ENCODE peak calls at places on chromosomes 1 and 21, in six cellular contexts. G is transverse colon, Q is NB4, L is astrocyte of the spinal cord, F is cardiac muscle cell, C is ovary. Z is an unnamed sample.

GRCh38 chr1:171913385-171913784 is 72.1 kb downstream of the DNM3 start:
- DNase-seq in Q (no peak), C (no peak), F (peak; percentile 52), G (peak; percentile 51), L (peak; percentile 28), Z (no peak)

GRCh38 chr1:241640867-241641542 is 836 bp upstream of the CHML start:
- DNase-seq in C (peak; percentile 22), G (peak; percentile 63), Q (peak; percentile 70), L (no peak), F (no peak), Z (no peak)

GRCh38 chr1:203161703-203162102 is 13.9 kb downstream of the MYBPH start:
- DNase-seq in F (no peak), G (no peak), C (no peak), Q (no peak), L (no peak), Z (no peak)

GRCh38 chr1:151854658-151855057 is 1.1 kb upstream of the THEM5 start:
- DNase-seq in G (no peak), Q (no peak), L (no peak), F (no peak), C (no peak), Z (no peak)

GRCh38 chr21:35603471-35603870 is 456.9 kb downstream of the SETD4 start:
- DNase-seq in F (no peak), Q (no peak), G (no peak), L (no peak), C (no peak), Z (no peak)

GRCh38 chr1:25478633-25479032 is 47.9 kb downstream of the MACO1 start:
- DNase-seq in Q (no peak), F (no peak), G (no peak), L (no peak), C (no peak), Z (no peak)

GRCh38 chr1:9909222-9910046 is 635 bp downstream of the CTNNBIP1 start:
- DNase-seq in G (peak; percentile 34), F (no peak), Q (peak; percentile 64), L (no peak), C (peak; percentile 67), Z (no peak)

GRCh38 chr1:12125422-12126355 is 41.1 kb upstream of the TNFRSF1B start:
- DNase-seq in C (no peak), G (no peak), L (no peak), Q (peak; percentile 53), F (peak; percentile 38), Z (no peak)

GRCh38 chr1:233327938-233328660 is 575 bp downstream of the MAP3K21 start:
- DNase-seq in F (peak; percentile 9), G (peak; percentile 32), C (peak; percentile 20), L (no peak), Q (peak; percentile 49), Z (no peak)

GRCh38 chr1:101567582-101568189 is 330.9 kb downstream of the S1PR1 start:
- DNase-seq in F (peak; percentile 50), G (peak; percentile 40), Q (peak; percentile 39), C (no peak), L (peak; percentile 20), Z (no peak)

GRCh38 chr1:26016944-26017545 is 4.5 kb upstream of the EXTL1 start:
- DNase-seq in G (no peak), F (no peak), C (no peak), L (no peak), Q (peak; percentile 37), Z (no peak)

GRCh38 chr1:201676061-201676644 is 137.2 kb downstream of the NAV1 start:
- DNase-seq in C (no peak), G (peak; percentile 30), F (peak; percentile 37), Q (peak; percentile 7), L (peak; percentile 49), Z (no peak)

GRCh38 chr1:171935086-171935485 is 93.8 kb downstream of the DNM3 start:
- DNase-seq in Q (no peak), F (no peak), L (no peak), C (no peak), G (no peak), Z (no peak)

GRCh38 chr1:77831976-77832695 is 52.7 kb downstream of the MIGA1 start:
- DNase-seq in L (peak; percentile 77), C (no peak), F (peak; percentile 76), Q (no peak), G (no peak), Z (no peak)

GRCh38 chr1:197807739-197808453 is 32.6 kb upstream of the DENND1B start:
- DNase-seq in F (peak; percentile 7), C (no peak), L (no peak), Q (no peak), G (no peak), Z (no peak)

GRCh38 chr1:29171089-29171488 is 10.6 kb downstream of the SRSF4 start:
- DNase-seq in F (peak; percentile 45), C (no peak), G (no peak), L (peak; percentile 22), Q (peak; percentile 30), Z (no peak)

GRCh38 chr1:10834770-10835412 is 38.4 kb upstream of the CASZ1 start:
- DNase-seq in L (no peak), C (no peak), F (no peak), G (no peak), Q (no peak), Z (no peak)

GRCh38 chr1:43312638-43313515 is 12.1 kb downstream of the TIE1 start:
- DNase-seq in C (no peak), F (no peak), G (no peak), Q (no peak), L (no peak), Z (no peak)

GRCh38 chr1:8223531-8223930 is 94.4 kb upstream of the SLC45A1 start:
- DNase-seq in G (no peak), L (no peak), C (no peak), Q (no peak), F (no peak), Z (no peak)

GRCh38 chr1:36750706-36751105 is 268.0 kb upstream of the CSF3R start:
- DNase-seq in G (no peak), F (no peak), L (no peak), Q (no peak), C (no peak), Z (no peak)

GRCh38 chr1:24566266-24566867 is 10.5 kb downstream of the NCMAP start:
- DNase-seq in F (peak; percentile 31), C (no peak), G (no peak), L (peak; percentile 15), Q (no peak), Z (no peak)

GRCh38 chr1:189708674-189709073 is 769.0 kb downstream of the BRINP3 start:
- DNase-seq in L (no peak), F (peak; percentile 17), C (no peak), G (no peak), Q (peak; percentile 7), Z (no peak)

GRCh38 chr1:165842363-165843129 is 15.1 kb downstream of the UCK2 start:
- DNase-seq in Q (peak; percentile 77), C (no peak), F (peak; percentile 46), G (no peak), L (peak; percentile 20), Z (no peak)

GRCh38 chr1:235244969-235245592 is 82.9 kb downstream of the ARID4B start:
- DNase-seq in C (no peak), F (no peak), G (no peak), Q (no peak), L (no peak), Z (no peak)

GRCh38 chr1:223720987-223721591 is 8.8 kb downstream of the CAPN2 start:
- DNase-seq in F (peak; percentile 79), L (peak; percentile 84), G (peak; percentile 70), Q (no peak), C (no peak), Z (peak; percentile 85)

GRCh38 chr1:215665212-215665611 is 98.1 kb downstream of the KCTD3 start:
- DNase-seq in Q (no peak), G (no peak), F (peak; percentile 65), L (peak; percentile 15), C (no peak), Z (no peak)

GRCh38 chr1:41650176-41650519 is 165.7 kb upstream of the EDN2 start:
- DNase-seq in G (no peak), F (no peak), Q (peak; percentile 56), L (no peak), C (no peak), Z (no peak)

GRCh38 chr1:57164584-57164983 is 198.8 kb upstream of the C8B start:
- DNase-seq in F (no peak), L (no peak), Q (no peak), C (no peak), G (no peak), Z (no peak)
- TF ChIP-seq CTCF in F (no peak), L (no peak), Q (no peak), C (no peak), G (no peak), Z (no peak)

GRCh38 chr1:245512181-245512888 is 357.6 kb downstream of the KIF26B start:
- DNase-seq in F (no peak), G (no peak), Q (no peak), L (no peak), C (no peak), Z (no peak)

GRCh38 chr1:245512980-245513578 is 358.3 kb downstream of the KIF26B start:
- DNase-seq in C (peak; percentile 30), Q (peak; percentile 38), L (no peak), F (peak; percentile 36), G (no peak), Z (no peak)

GRCh38 chr1:245520611-245521010 is 365.8 kb downstream of the KIF26B start:
- DNase-seq in F (no peak), G (no peak), L (no peak), C (no peak), Q (no peak), Z (no peak)

GRCh38 chr1:245516178-245516829 is 361.5 kb downstream of the KIF26B start:
- DNase-seq in G (no peak), F (no peak), Q (peak; percentile 92), L (peak; percentile 29), C (no peak), Z (no peak)
- TF ChIP-seq CTCF in G (no peak), F (peak; percentile 6), Q (peak; percentile 56), L (peak; percentile 33), C (no peak), Z (no peak)

DNA sequence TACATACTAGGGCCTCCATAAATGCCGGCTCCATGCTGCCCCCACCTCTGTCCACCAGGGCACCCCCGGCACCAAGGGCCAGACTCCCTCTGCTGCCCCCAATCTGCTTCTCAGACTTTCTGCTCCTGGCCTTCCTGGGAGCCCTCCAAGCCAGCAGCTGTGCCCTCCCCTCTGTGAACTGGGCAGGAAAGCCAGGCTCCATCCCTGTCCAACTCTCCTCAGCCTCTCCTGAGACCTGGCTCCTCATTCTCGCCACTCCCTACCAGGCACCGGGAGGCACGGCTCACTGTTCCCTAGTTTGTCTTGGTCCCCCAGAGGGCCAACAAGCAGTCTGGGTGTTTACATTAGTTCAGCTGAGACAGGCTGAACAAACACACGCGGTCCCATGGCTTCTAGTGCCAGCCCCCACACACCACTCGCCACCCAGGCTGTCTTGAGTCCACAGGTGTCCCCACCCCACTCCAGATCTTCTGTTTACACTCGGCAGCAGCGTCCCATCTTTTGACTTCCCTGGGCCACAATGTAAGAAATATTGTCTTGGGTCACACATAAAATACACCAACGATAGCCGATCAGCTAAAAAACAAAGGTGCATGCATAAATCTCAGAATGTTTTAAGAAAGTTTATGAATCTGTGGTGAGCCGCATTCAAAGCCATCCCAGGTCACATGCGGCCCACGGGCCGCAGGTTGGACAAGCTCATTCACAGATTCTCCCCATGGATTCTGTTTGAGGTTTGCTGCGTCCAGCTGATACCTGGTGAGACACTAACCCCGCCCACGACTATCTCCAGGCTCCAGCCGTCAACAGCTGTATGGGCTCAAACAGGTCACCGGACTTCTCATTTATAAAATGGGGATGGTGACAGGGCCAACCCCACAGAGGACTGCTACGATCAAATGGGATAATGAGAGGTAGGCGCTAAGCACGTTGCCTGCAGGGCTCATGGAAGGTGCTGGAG is 29.5 kb upstream of the ECE1 start:
- DNase-seq in G (no peak), Q (no peak), C (no peak), F (no peak), L (peak; percentile 45), Z (no peak)
- TF ChIP-seq CTCF in G (no peak), Q (no peak), C (no peak), F (peak; percentile 9), L (peak; percentile 11), Z (peak; percentile 2)

GRCh38 chr1:89271616-89272015 is 1.0 kb downstream of the GBP5 start:
- DNase-seq in L (peak; percentile 78), C (no peak), Q (peak; percentile 42), F (peak; percentile 78), G (no peak), Z (peak; percentile 62)
- TF ChIP-seq CTCF in L (no peak), C (no peak), Q (no peak), F (no peak), G (no peak), Z (no peak)

Z was measured in AG09319.